ENCODE peak calls at places on chromosomes 3 and 15, in ten cellular contexts. M is cardiac muscle cell; Y is foreskin keratinocyte; K is osteocyte; C is CD4-positive, alpha-beta T cell; U is Caco-2; L is heart right ventricle; W is activated B cell treated with CpG ODN at 0.5 μM for 24 hours; Z is PC-3; S is gastrocnemius medialis. J is an unnamed sample.

GRCh38 chr3:111864821-111865656 is 6.0 kb downstream of the PHLDB2 start:
- DNase-seq in Y (no peak), U (no peak), C (no peak), W (no peak), M (peak), Z (no peak), L (peak), S (no peak), K (no peak), J (no peak)

GRCh38 chr15:38854506-38854905 is 289.9 kb upstream of the RASGRP1 start:
- DNase-seq in Y (peak), S (no peak), U (no peak), C (no peak), Z (no peak), L (no peak), W (no peak), M (no peak), K (no peak), J (no peak)

GRCh38 chr15:39461536-39462140 is 119.2 kb upstream of the THBS1 start:
- DNase-seq in U (no peak), M (no peak), S (peak), Z (no peak), C (no peak), L (peak), Y (no peak), K (no peak), W (no peak), J (no peak)

GRCh38 chr3:123773681-123774431 is 110.3 kb downstream of the MYLK start:
- DNase-seq in K (peak), W (no peak), Z (no peak), S (no peak), L (no peak), C (no peak), M (no peak), Y (no peak), U (no peak), J (no peak)

GRCh38 chr3:20250786-20251185 is 64.8 kb upstream of the SGO1 start:
- DNase-seq in Z (no peak), S (no peak), K (no peak), C (no peak), W (no peak), L (no peak), M (no peak), Y (no peak), U (no peak), J (no peak)

GRCh38 chr3:177284383-177284881 is 87.2 kb upstream of the TBL1XR1 start:
- DNase-seq in M (peak), C (peak), Y (no peak), U (peak), S (peak), W (no peak), K (no peak), L (peak), Z (no peak), J (no peak)

GRCh38 chr15:96345560-96346389 is 15.3 kb downstream of the NR2F2 start:
- DNase-seq in C (no peak), Y (peak), M (peak), S (peak), W (no peak), U (no peak), K (no peak), L (peak), Z (peak), J (peak)

GRCh38 chr15:98673133-98673532 is 24.8 kb downstream of the IGF1R start:
- DNase-seq in K (no peak), S (no peak), Y (no peak), L (no peak), U (no peak), M (no peak), W (no peak), C (no peak), Z (no peak), J (no peak)

GRCh38 chr3:102074951-102075350 is 225.6 kb downstream of the NFKBIZ start:
- DNase-seq in Y (no peak), C (no peak), L (no peak), Z (no peak), W (no peak), M (no peak), U (no peak), K (no peak), S (no peak), J (no peak)

GRCh38 chr3:151265866-151266265 is 12.5 kb downstream of the P2RY14 start:
- DNase-seq in S (no peak), U (no peak), L (peak), Z (no peak), W (peak), M (no peak), C (no peak), K (no peak), Y (no peak), J (no peak)

GRCh38 chr15:61201322-61201721 is 27.8 kb downstream of the RORA start:
- DNase-seq in Y (no peak), L (no peak), K (no peak), C (no peak), U (no peak), Z (no peak), S (no peak), W (no peak), M (no peak), J (no peak)

GRCh38 chr15:99031681-99032080 is 24.1 kb upstream of the PGPEP1L start:
- DNase-seq in C (no peak), U (no peak), Y (peak), L (no peak), S (no peak), Z (peak), K (no peak), M (no peak), W (no peak), J (no peak)

GRCh38 chr15:69600556-69601085 is 148.0 kb downstream of the RPLP1 start:
- DNase-seq in M (no peak), Z (no peak), S (no peak), Y (no peak), K (no peak), U (no peak), C (no peak), W (no peak), L (no peak), J (no peak)

GRCh38 chr15:98953000-98953776 is 54.4 kb downstream of the PGPEP1L start:
- DNase-seq in L (no peak), W (no peak), U (no peak), M (no peak), K (no peak), Z (no peak), Y (no peak), S (no peak), C (no peak), J (no peak)

GRCh38 chr3:15531346-15531745 is 9.8 kb upstream of the COLQ start:
- DNase-seq in K (no peak), Y (no peak), C (no peak), S (no peak), M (no peak), Z (no peak), L (no peak), W (no peak), U (no peak), J (no peak)

GRCh38 chr3:15525790-15526189 is 4.3 kb upstream of the COLQ start:
- DNase-seq in M (no peak), C (no peak), Z (no peak), L (no peak), W (no peak), S (no peak), K (no peak), Y (no peak), U (no peak), J (no peak)

GRCh38 chr3:15523660-15524417 is 2.3 kb upstream of the COLQ start:
- DNase-seq in Z (no peak), W (no peak), C (no peak), Y (no peak), L (no peak), U (no peak), M (no peak), K (no peak), S (peak), J (no peak)

GRCh38 chr3:15528881-15529537 is 7.5 kb upstream of the COLQ start:
- DNase-seq in L (no peak), Y (no peak), M (no peak), U (no peak), W (no peak), S (no peak), K (no peak), C (no peak), Z (no peak), J (no peak)

GRCh38 chr3:15527031-15527459 is 5.5 kb upstream of the COLQ start:
- DNase-seq in W (no peak), K (no peak), U (no peak), Y (no peak), Z (peak), M (peak), S (no peak), C (no peak), L (no peak), J (no peak)
- TF ChIP-seq CTCF in W (no peak), K (no peak), U (peak), Y (peak), Z (peak), M (peak), S (no peak), C (no peak), L (peak), J (no peak)

GRCh38 chr3:127768346-127769008 is 53.8 kb downstream of the MGLL start:
- DNase-seq in S (peak), M (no peak), U (no peak), C (no peak), Y (peak), W (no peak), L (no peak), Z (peak), K (no peak), J (no peak)
- TF ChIP-seq CTCF in S (no peak), M (no peak), U (no peak), C (no peak), Y (peak), W (no peak), L (no peak), Z (no peak), K (no peak), J (no peak)

GRCh38 chr3:182366746-182367145 is 426.6 kb upstream of the ATP11B start:
- DNase-seq in S (no peak), Y (no peak), C (no peak), K (no peak), M (no peak), Z (no peak), W (no peak), U (no peak), L (no peak), J (no peak)

GRCh38 chr3:182369861-182370260 is 423.4 kb upstream of the ATP11B start:
- DNase-seq in M (no peak), Y (no peak), K (no peak), U (no peak), L (no peak), C (no peak), W (no peak), S (no peak), Z (peak), J (no peak)

GRCh38 chr3:182364323-182364722 is 429.0 kb upstream of the ATP11B start:
- DNase-seq in Y (no peak), L (no peak), C (no peak), M (no peak), W (no peak), U (no peak), Z (peak), K (no peak), S (no peak), J (no peak)

GRCh38 chr3:182370949-182371348 is 422.4 kb upstream of the ATP11B start:
- DNase-seq in Z (peak), Y (peak), L (no peak), M (no peak), C (no peak), S (no peak), K (no peak), W (no peak), U (no peak), J (no peak)

DNA sequence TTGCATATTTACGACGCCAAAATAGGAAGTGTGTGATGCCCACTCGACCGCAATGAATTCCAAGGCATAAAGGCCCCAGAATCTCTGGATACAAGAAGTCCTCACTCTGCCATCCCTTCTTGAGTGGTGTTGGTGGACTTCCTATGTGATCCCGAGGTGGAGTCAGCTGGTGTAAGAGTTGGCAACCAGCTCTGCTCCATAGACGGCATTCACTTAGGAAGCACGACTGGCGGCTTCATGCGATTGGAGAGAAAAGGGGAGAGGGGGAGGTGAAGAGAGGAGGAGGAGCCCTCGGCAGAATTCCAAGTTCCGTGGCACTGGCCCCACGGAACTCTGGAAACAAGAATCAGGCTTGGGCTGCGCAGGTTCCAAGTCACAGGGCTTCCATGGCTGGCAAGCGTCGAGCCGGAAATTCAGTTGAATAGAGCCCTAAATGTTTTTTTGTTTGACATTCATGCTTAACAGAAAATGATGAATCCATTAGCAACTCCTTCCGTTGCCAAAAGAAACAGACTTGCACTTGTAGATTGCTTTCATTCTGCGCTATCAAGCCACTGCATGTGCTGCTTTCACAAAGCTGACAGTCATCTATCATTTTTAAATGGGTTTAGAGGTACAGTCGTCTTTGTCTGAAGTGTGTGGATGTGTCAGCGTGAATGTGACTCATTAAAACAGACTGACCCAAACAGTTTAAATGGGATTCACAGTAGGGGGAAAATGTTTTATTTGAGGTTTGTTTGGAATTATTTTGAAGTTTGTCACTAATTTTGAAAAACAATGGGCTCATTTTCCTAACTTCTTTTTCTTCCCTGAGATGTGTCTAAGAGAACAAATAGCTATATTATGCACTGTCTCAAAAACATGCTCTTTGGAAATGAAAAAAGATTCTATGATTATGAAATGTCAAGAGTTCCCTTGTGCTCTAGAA is 428.3 kb upstream of the ATP11B start:
- DNase-seq in Z (peak), L (no peak), C (no peak), U (no peak), K (no peak), W (no peak), Y (peak), M (no peak), S (no peak), J (no peak)
- TF ChIP-seq CTCF in Z (peak), L (no peak), C (no peak), U (no peak), K (no peak), W (no peak), Y (no peak), M (no peak), S (no peak), J (no peak)

DNA sequence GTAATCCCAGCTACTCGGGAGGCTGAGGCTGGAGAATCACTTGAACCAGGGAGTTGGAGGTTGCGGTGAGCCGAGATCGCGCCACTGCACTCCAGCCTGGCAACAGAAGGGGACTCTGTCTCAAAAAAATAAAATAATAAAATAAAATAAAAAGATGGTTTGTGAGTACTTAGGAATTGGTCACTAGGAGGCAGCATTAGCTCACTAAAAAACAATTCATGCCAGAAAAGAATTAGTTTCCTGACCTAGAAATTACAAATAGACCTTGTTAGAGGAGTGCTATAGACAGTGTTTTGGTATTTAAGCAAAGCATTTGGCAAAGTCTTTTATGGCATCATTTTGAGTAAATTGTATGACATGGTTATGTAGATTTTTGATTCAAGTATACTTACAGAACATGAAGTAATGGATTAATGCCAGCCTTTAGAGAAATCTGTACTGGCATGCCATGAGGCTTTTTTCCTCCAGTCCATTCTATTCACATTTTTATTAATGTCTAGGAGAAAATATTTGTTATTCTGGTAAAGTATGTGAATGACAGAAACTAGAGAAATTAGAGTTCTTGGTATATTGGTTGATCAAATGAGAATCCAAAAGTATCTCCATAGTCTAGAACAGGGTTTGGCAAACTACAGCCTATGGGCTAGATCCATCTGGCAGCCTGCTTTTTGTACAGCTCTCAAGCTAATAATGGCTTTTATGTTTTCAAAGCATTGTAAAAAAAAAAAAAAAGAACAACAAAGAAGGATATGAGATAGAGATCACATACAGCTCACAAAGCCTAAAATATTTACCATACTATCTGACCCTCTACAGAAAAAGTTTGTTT is 81.6 kb downstream of the LRRC49 start:
- DNase-seq in Z (peak), L (no peak), C (no peak), K (no peak), Y (peak), S (no peak), M (peak), U (no peak), W (no peak), J (no peak)
- TF ChIP-seq CTCF in Z (peak), L (peak), C (no peak), K (peak), Y (peak), S (no peak), M (peak), U (no peak), W (no peak), J (no peak)

GRCh38 chr3:169493512-169494141 is 169.9 kb downstream of the MECOM start:
- DNase-seq in L (no peak), U (no peak), W (no peak), M (no peak), C (no peak), S (no peak), K (no peak), Y (no peak), Z (no peak), J (no peak)
- TF ChIP-seq CTCF in L (no peak), U (no peak), W (no peak), M (no peak), C (no peak), S (no peak), K (no peak), Y (no peak), Z (no peak), J (no peak)

J was measured in coronary artery.